ENCODE peak calls at places on chromosomes 11 and 22, in seven cellular contexts. D is upper lobe of left lung, Q is HCT116, C is prostate gland, W is IMR-90, H is body of pancreas, O is stomach. N is an unnamed sample. For H3K4me1, the result is how much of the 10 kb centered on the place peaks cover.

GRCh38 chr11:24697722-24698121 is 200.9 kb downstream of the LUZP2 start:
- DNase-seq in D (no peak), Q (no peak), C (no peak), W (peak), H (no peak), O (no peak), N (no peak)

GRCh38 chr11:35781342-35782171 is 119.0 kb downstream of the TRIM44 start:
- DNase-seq in D (no peak), Q (no peak), C (no peak), W (peak), H (no peak), O (no peak), N (no peak)

GRCh38 chr22:40040927-40041326 is 46.2 kb downstream of the FAM83F start:
- DNase-seq in D (no peak), Q (no peak), C (no peak), W (no peak), H (peak), O (no peak), N (peak)

GRCh38 chr11:14789879-14790484 is 102.0 kb downstream of the CYP2R1 start:
- DNase-seq in D (no peak), Q (no peak), C (no peak), W (peak), H (no peak), O (no peak), N (no peak)

GRCh38 chr22:37137131-37137530 is 12.6 kb downstream of the IL2RB start:
- DNase-seq in D (no peak), Q (no peak), C (no peak), W (no peak), H (no peak), O (no peak), N (no peak)

GRCh38 chr11:1336836-1337646 is 27.6 kb upstream of the TOLLIP start:
- DNase-seq in D (no peak), Q (no peak), C (no peak), W (no peak), H (no peak), O (no peak), N (peak)

GRCh38 chr22:40240671-40241070 is 62.9 kb downstream of the TNRC6B start:
- DNase-seq in D (no peak), Q (no peak), C (no peak), W (no peak), H (no peak), O (no peak), N (no peak)

GRCh38 chr11:1202154-1202775 is 20.6 kb upstream of the MUC5B start:
- DNase-seq in D (no peak), Q (no peak), C (no peak), W (no peak), H (peak), O (peak), N (peak)

GRCh38 chr11:36509265-36509664 is 807 bp downstream of the TRAF6 start:
- DNase-seq in D (no peak), Q (no peak), C (no peak), W (peak), H (no peak), O (no peak), N (no peak)

GRCh38 chr11:114137838-114138237 is 78.3 kb downstream of the ZBTB16 start:
- DNase-seq in D (no peak), Q (no peak), C (no peak), W (no peak), H (no peak), O (no peak), N (no peak)

GRCh38 chr11:6531267-6531752 is 34.2 kb downstream of the DNHD1 start:
- DNase-seq in D (no peak), Q (peak), C (no peak), W (peak), H (no peak), O (no peak), N (no peak)

GRCh38 chr11:94959179-94959578 is 14.2 kb downstream of the CWC15 start:
- DNase-seq in D (no peak), Q (no peak), C (no peak), W (no peak), H (no peak), O (no peak), N (no peak)

GRCh38 chr11:60777572-60777971 is 7.6 kb upstream of the MS4A10 start:
- DNase-seq in D (no peak), Q (no peak), C (peak), W (peak), H (peak), O (no peak), N (no peak)
- H3K27ac ChIP-seq in D (no peak), Q (no peak), C (no peak), W (no peak), H (no peak), O (no peak), N (no peak)

GRCh38 chr22:50506611-50507420 is 686 bp downstream of the LMF2 start:
- DNase-seq in D (no peak), Q (no peak), C (no peak), W (no peak), H (peak), O (no peak), N (no peak)

GRCh38 chr22:50503475-50504145 is 3.9 kb downstream of the LMF2 start:
- DNase-seq in D (no peak), Q (no peak), C (no peak), W (no peak), H (peak), O (no peak), N (no peak)

GRCh38 chr22:50504245-50505211 is 3.0 kb downstream of the LMF2 start:
- DNase-seq in D (no peak), Q (no peak), C (no peak), W (no peak), H (peak), O (no peak), N (no peak)

GRCh38 chr22:50505776-50506610 is 1.5 kb downstream of the LMF2 start:
- DNase-seq in D (no peak), Q (no peak), C (no peak), W (no peak), H (peak), O (no peak), N (no peak)

GRCh38 chr22:50505276-50505775 is 2.2 kb downstream of the LMF2 start:
- DNase-seq in D (no peak), Q (no peak), C (no peak), W (no peak), H (no peak), O (no peak), N (no peak)
- TF ChIP-seq POLR2A in D (no peak), Q (no peak), C (no peak), W (no peak), H (peak), O (no peak), N (no peak)

DNA sequence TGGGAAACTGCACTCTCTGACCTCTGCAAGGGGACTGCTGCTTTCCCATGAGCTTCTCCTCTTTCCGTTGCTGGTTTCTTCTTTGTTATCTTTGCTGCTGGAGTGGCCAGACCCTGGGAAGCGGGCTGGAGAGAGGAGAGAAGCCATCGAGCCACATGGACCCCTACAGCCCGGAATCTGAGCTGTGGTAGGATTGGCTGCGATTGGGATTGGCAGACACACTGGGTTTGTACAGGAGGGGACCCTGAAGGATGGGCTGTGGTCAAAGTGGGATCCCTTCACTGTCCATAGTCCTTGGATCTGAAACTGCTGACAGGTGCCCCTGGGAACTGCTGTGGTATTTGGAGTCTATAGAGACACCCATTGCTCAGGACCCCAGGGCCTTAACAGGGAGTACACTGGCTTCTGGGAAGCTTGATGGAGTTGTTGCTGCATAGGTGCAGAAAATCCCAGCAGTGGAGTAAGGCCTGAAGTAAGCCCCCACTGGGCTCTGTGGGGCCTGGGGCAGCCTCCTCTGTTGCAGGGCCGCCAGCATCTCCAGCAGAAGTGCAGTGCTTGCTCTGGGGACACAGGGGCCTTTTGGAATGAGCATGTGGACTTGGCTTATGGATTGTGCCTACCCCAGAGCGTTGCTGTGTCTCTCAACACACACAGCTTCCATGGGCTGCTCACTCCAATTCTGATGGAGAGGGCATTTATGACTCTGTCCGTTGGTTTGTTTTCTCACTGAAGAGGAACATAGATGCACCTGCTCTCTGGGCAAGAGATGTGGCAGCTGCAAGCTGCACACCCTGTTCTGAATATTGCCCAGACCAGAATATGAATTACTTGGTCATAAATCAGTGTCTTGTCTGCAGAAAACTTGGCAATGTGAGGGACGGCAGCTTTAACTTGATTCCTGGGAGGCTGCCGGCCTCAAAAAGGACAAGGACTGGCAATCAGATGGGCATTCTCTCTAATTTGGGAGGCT is 32.0 kb downstream of the BCR start:
- DNase-seq in D (no peak), Q (no peak), C (no peak), W (no peak), H (no peak), O (no peak), N (no peak)
- H3K4me1 ChIP-seq in D (under half), Q (under half), C (under half), W (under half), H (under half), O (half or more), N (under half)

GRCh38 chr11:128629516-128630106 is 42.3 kb upstream of the ETS1 start:
- DNase-seq in D (no peak), Q (no peak), C (no peak), W (peak), H (no peak), O (no peak), N (no peak)
- H3K27ac ChIP-seq in D (peak), Q (no peak), C (no peak), W (no peak), H (no peak), O (peak), N (peak)

DNA sequence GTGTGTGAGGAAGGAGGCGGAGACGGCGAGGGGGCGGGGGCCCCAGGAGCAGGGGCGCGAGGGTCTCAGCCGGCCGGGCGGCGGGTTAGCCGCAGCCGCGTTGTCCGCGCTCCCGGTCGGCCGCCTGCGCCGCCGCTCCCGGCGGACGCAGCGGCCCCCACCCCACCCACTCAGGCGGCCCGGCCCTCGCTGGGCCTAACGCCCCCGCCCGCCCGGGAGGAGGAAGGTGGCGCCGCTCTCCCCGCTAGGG is at the start of gene FCHSD2:
- DNase-seq in D (no peak), Q (no peak), C (no peak), W (no peak), H (no peak), O (no peak), N (no peak)
- TF ChIP-seq POLR2A in D (no peak), Q (no peak), C (no peak), W (no peak), H (no peak), O (no peak), N (peak)

GRCh38 chr11:34328632-34328910 is 29.2 kb downstream of the ABTB2 start:
- DNase-seq in D (peak), Q (no peak), C (no peak), W (no peak), H (no peak), O (no peak), N (no peak)
- H3K4me1 ChIP-seq in D (under half), Q (under half), C (under half), W (under half), H (under half), O (half or more), N (under half)

GRCh38 chr22:48083502-48083901 is 1321.1 kb downstream of the TBC1D22A start:
- DNase-seq in D (no peak), Q (no peak), C (no peak), W (no peak), H (no peak), O (no peak), N (no peak)
- H3K27ac ChIP-seq in D (no peak), Q (no peak), C (no peak), W (no peak), H (no peak), O (no peak), N (no peak)

GRCh38 chr11:106021967-106022794 is at the start of gene MSANTD4:
- DNase-seq in D (peak), Q (peak), C (peak), W (peak), H (peak), O (peak), N (peak)
- TF ChIP-seq POLR2A in D (peak), Q (peak), C (no peak), W (no peak), H (peak), O (no peak), N (peak)

GRCh38 chr11:66106786-66107599 is 36.9 kb downstream of the PACS1 start:
- DNase-seq in D (no peak), Q (no peak), C (no peak), W (no peak), H (no peak), O (no peak), N (no peak)
- H3K4me1 ChIP-seq in D (under half), Q (under half), C (under half), W (under half), H (under half), O (half or more), N (under half)

GRCh38 chr22:30276041-30276440 is 9.4 kb upstream of the OSM start:
- DNase-seq in D (no peak), Q (no peak), C (no peak), W (no peak), H (no peak), O (no peak), N (no peak)

GRCh38 chr22:30275625-30276024 is 9.0 kb upstream of the OSM start:
- DNase-seq in D (no peak), Q (no peak), C (no peak), W (no peak), H (no peak), O (no peak), N (no peak)

GRCh38 chr22:30272781-30273180 is 6.1 kb upstream of the OSM start:
- DNase-seq in D (no peak), Q (no peak), C (no peak), W (no peak), H (no peak), O (no peak), N (no peak)

GRCh38 chr22:30273196-30273595 is 6.5 kb upstream of the OSM start:
- DNase-seq in D (peak), Q (no peak), C (no peak), W (no peak), H (no peak), O (no peak), N (no peak)

DNA sequence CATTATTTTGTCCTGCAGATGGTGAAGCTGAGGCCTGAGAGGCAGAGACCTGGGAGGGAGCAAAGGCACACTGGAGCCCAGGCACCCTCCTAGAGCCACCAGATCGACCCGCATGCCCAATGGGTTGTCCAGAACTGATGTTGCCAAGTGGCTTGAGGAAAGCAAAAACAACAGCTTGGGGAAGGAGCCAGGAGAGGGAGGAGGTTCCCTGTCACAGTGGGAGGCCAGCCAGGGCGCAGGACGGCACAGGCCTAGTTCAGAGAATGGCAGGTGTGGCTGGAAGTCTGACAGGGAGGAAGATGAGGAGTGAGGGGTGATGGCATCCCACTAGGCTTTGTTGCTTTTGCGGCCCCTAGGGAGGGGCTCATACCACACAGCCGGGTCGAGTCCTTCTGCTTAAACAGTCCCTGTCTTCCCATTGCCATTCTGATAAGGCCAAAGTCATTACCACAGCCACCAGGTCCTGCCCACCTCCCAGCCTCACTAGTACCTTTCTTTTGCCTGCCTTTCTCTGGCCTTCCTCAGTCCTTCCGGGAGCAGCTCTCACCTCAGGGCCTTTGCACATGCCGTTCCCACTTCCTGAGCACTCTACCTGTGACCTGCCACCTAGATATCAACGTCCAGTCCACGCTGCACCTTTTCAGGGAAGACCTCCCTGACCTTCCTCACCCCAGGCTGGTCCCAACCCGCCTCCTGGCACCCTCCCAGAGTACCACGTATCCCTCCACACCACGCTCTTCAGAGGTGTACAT is 7.6 kb upstream of the OSM start:
- DNase-seq in D (no peak), Q (no peak), C (no peak), W (no peak), H (no peak), O (no peak), N (no peak)
- H3K27ac ChIP-seq in D (peak), Q (no peak), C (no peak), W (no peak), H (no peak), O (no peak), N (no peak)